ENCODE peak calls at places on chromosomes 11 and 22, in six cellular contexts. U is upper lobe of left lung, F is sigmoid colon, E is transverse colon, C is A549, S is ovary. R is an unnamed sample.

GRCh38 chr11:66231561-66231960 is 36.9 kb upstream of the RAB1B start:
- DNase-seq in S (no peak), U (no peak), C (no peak), F (no peak), E (no peak), R (no peak)

GRCh38 chr11:122271747-122272146 is 155.7 kb upstream of the BLID start:
- DNase-seq in U (no peak), C (no peak), E (no peak), F (no peak), S (no peak), R (no peak)

GRCh38 chr11:34464591-34465036 is 25.9 kb downstream of the CAT start:
- DNase-seq in S (no peak), U (no peak), C (no peak), F (no peak), E (no peak), R (no peak)

GRCh38 chr11:75155570-75156422 is 4.9 kb downstream of the SLCO2B1 start:
- DNase-seq in E (no peak), F (no peak), U (no peak), S (no peak), C (peak), R (no peak)

GRCh38 chr22:19766506-19767426 is 6.2 kb downstream of the TBX1 start:
- DNase-seq in U (peak), F (no peak), S (no peak), E (peak), C (no peak), R (peak)

GRCh38 chr11:127074151-127074761 is 73.7 kb upstream of the KIRREL3 start:
- DNase-seq in F (no peak), U (no peak), S (no peak), C (peak), E (peak), R (no peak)

GRCh38 chr11:88344869-88345268 is 7.3 kb upstream of the CTSC start:
- DNase-seq in C (no peak), U (no peak), F (no peak), S (no peak), E (no peak), R (no peak)

GRCh38 chr22:36419177-36419911 is 31.6 kb upstream of the MYH9 start:
- DNase-seq in C (no peak), S (peak), U (no peak), F (peak), E (peak), R (peak)

GRCh38 chr11:36455658-36456111 is 54.4 kb downstream of the TRAF6 start:
- DNase-seq in S (peak), U (peak), E (peak), F (peak), C (peak), R (peak)

GRCh38 chr11:127334466-127334865 is 333.9 kb upstream of the KIRREL3 start:
- DNase-seq in F (no peak), S (no peak), U (no peak), E (no peak), C (no peak), R (no peak)

GRCh38 chr22:19723990-19724827 is 870 bp downstream of the GP1BB start:
- DNase-seq in C (peak), S (no peak), E (no peak), U (peak), F (no peak), R (no peak)

GRCh38 chr11:111026241-111026640 is 219.3 kb upstream of the POU2AF2 start:
- DNase-seq in U (no peak), F (no peak), C (no peak), E (no peak), S (no peak), R (no peak)
- TF ChIP-seq EP300 in U (no peak), F (no peak), C (no peak), E (no peak), S (no peak), R (no peak)

GRCh38 chr22:23184764-23185113 is 4.4 kb downstream of the BCR start:
- DNase-seq in C (no peak), S (no peak), U (no peak), E (no peak), F (no peak), R (no peak)

GRCh38 chr22:23184100-23184763 is 3.9 kb downstream of the BCR start:
- DNase-seq in F (no peak), S (no peak), E (no peak), U (no peak), C (no peak), R (no peak)

GRCh38 chr22:23187201-23187600 is 6.9 kb downstream of the BCR start:
- DNase-seq in C (no peak), S (no peak), E (no peak), U (no peak), F (no peak), R (no peak)

GRCh38 chr22:23190526-23190925 is 10.2 kb downstream of the BCR start:
- DNase-seq in E (no peak), C (no peak), U (no peak), F (no peak), S (no peak), R (no peak)

GRCh38 chr22:23187871-23188700 is 7.8 kb downstream of the BCR start:
- DNase-seq in C (no peak), U (no peak), S (no peak), E (no peak), F (no peak), R (no peak)
- H3K27ac ChIP-seq in C (no peak), U (peak), S (no peak), E (no peak), F (peak), R (peak)

GRCh38 chr11:61293869-61294716 is 1.0 kb downstream of the VWCE start:
- DNase-seq in E (peak), F (peak), S (peak), C (peak), U (peak), R (peak)
- TF ChIP-seq EP300 in E (no peak), F (peak), S (no peak), C (no peak), U (no peak), R (no peak)

GRCh38 chr11:70132641-70133040 is 54.5 kb downstream of the ANO1 start:
- DNase-seq in U (peak), F (no peak), E (no peak), C (no peak), S (no peak), R (no peak)

GRCh38 chr11:70133771-70134170 is 55.7 kb downstream of the ANO1 start:
- DNase-seq in F (no peak), U (peak), E (no peak), C (no peak), S (no peak), R (no peak)

GRCh38 chr11:70137383-70137782 is 59.3 kb downstream of the ANO1 start:
- DNase-seq in S (no peak), E (no peak), F (no peak), C (no peak), U (peak), R (no peak)

GRCh38 chr11:70134490-70134889 is 56.4 kb downstream of the ANO1 start:
- DNase-seq in C (no peak), S (no peak), F (no peak), E (no peak), U (no peak), R (no peak)

GRCh38 chr11:70135142-70136132 is 57.3 kb downstream of the ANO1 start:
- DNase-seq in E (no peak), U (peak), S (no peak), F (no peak), C (no peak), R (no peak)
- H3K27ac ChIP-seq in E (no peak), U (no peak), S (peak), F (peak), C (no peak), R (no peak)

GRCh38 chr22:38419121-38419863 is 35.7 kb downstream of the KCNJ4 start:
- DNase-seq in S (no peak), F (no peak), C (no peak), U (no peak), E (no peak), R (no peak)
- TF ChIP-seq EP300 in S (no peak), F (no peak), C (no peak), U (no peak), E (no peak), R (no peak)

GRCh38 chr11:12126352-12127019 is 16.1 kb downstream of the MICAL2 start:
- DNase-seq in C (no peak), U (no peak), F (no peak), E (no peak), S (no peak), R (no peak)
- H3K27ac ChIP-seq in C (peak), U (peak), F (peak), E (peak), S (no peak), R (no peak)

GRCh38 chr22:33357894-33358440 is 299.8 kb upstream of the SYN3 start:
- DNase-seq in U (no peak), C (no peak), S (no peak), E (no peak), F (no peak), R (no peak)

GRCh38 chr22:33350391-33350955 is 292.3 kb upstream of the SYN3 start:
- DNase-seq in E (no peak), U (no peak), F (no peak), C (no peak), S (no peak), R (no peak)

GRCh38 chr22:33352768-33353167 is 294.6 kb upstream of the SYN3 start:
- DNase-seq in E (no peak), S (no peak), C (no peak), F (no peak), U (no peak), R (no peak)

GRCh38 chr22:33350961-33351360 is 292.8 kb upstream of the SYN3 start:
- DNase-seq in U (no peak), E (no peak), C (no peak), F (no peak), S (no peak), R (no peak)

DNA sequence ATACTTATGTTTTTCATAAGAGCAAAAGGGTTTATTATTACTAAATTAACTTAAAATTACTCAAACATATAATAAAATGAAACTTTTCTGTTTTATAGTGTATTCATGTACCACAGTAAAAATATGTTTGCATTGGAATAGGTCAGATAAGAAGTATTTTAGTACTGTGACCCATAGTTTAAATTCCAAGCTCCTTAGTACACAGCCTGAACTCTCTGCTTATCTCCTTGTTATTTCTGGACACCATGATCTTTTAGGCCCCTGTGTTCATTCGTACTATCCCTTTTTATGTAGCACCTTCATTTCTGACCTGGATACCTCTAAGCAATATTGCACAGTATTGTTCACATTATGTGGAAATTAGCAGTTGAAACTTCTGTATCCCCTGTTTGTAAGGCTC is 296.7 kb upstream of the SYN3 start:
- DNase-seq in S (no peak), C (no peak), U (no peak), E (no peak), F (no peak), R (no peak)
- TF ChIP-seq EP300 in S (no peak), C (no peak), U (no peak), E (no peak), F (no peak), R (no peak)